ENCODE peak calls at places on chromosomes 3 and 15, in six cellular contexts. One of them, this sample, is unnamed. For H3K4me1, the result is how much of the 10 kb centered on the place peaks cover.

GRCh38 chr3:119891944-119892721 is 110.2 kb downstream of the NR1I2 start:
- DNase-seq in MM.1S: peak
- DNase-seq in keratinocyte: no peak
- DNase-seq in endothelial cell of umbilical vein: peak
- DNase-seq in mammary epithelial cell: peak
- DNase-seq in neural progenitor cell: peak
- DNase-seq in this sample: peak

GRCh38 chr3:154749514-154749913 is 319.5 kb upstream of the GPR149 start:
- DNase-seq in MM.1S: no peak
- DNase-seq in keratinocyte: no peak
- DNase-seq in endothelial cell of umbilical vein: no peak
- DNase-seq in mammary epithelial cell: no peak
- DNase-seq in neural progenitor cell: no peak
- DNase-seq in this sample: no peak

GRCh38 chr15:57382222-57382621 is 5.9 kb downstream of the CGNL1 start:
- DNase-seq in MM.1S: no peak
- DNase-seq in keratinocyte: no peak
- DNase-seq in endothelial cell of umbilical vein: no peak
- DNase-seq in mammary epithelial cell: no peak
- DNase-seq in neural progenitor cell: no peak
- DNase-seq in this sample: no peak

GRCh38 chr3:50138266-50139230 is 16.6 kb upstream of the SEMA3F start:
- DNase-seq in MM.1S: no peak
- DNase-seq in keratinocyte: no peak
- DNase-seq in endothelial cell of umbilical vein: peak
- DNase-seq in mammary epithelial cell: no peak
- DNase-seq in neural progenitor cell: peak
- DNase-seq in this sample: no peak

GRCh38 chr3:137767146-137768020 is 3.3 kb downstream of the SOX14 start:
- DNase-seq in MM.1S: no peak
- DNase-seq in keratinocyte: no peak
- DNase-seq in endothelial cell of umbilical vein: no peak
- DNase-seq in mammary epithelial cell: no peak
- DNase-seq in neural progenitor cell: peak
- DNase-seq in this sample: no peak

GRCh38 chr3:168034152-168034928 is 61.4 kb downstream of the GOLIM4 start:
- DNase-seq in MM.1S: no peak
- DNase-seq in keratinocyte: no peak
- DNase-seq in endothelial cell of umbilical vein: no peak
- DNase-seq in mammary epithelial cell: peak
- DNase-seq in neural progenitor cell: no peak
- DNase-seq in this sample: peak

GRCh38 chr15:64249406-64249805 is 86.6 kb upstream of the PPIB start:
- DNase-seq in MM.1S: no peak
- DNase-seq in keratinocyte: no peak
- DNase-seq in endothelial cell of umbilical vein: no peak
- DNase-seq in mammary epithelial cell: peak
- DNase-seq in neural progenitor cell: no peak
- DNase-seq in this sample: peak

GRCh38 chr3:185778069-185778468 is 46.8 kb downstream of the IGF2BP2 start:
- DNase-seq in MM.1S: no peak
- DNase-seq in keratinocyte: no peak
- DNase-seq in endothelial cell of umbilical vein: no peak
- DNase-seq in mammary epithelial cell: no peak
- DNase-seq in neural progenitor cell: no peak
- DNase-seq in this sample: no peak

GRCh38 chr3:79326642-79327041 is 441.2 kb downstream of the ROBO1 start:
- DNase-seq in MM.1S: no peak
- DNase-seq in keratinocyte: no peak
- DNase-seq in endothelial cell of umbilical vein: no peak
- DNase-seq in mammary epithelial cell: no peak
- DNase-seq in neural progenitor cell: no peak
- DNase-seq in this sample: peak

GRCh38 chr3:120033594-120033993 is 60.7 kb downstream of the GSK3B start:
- DNase-seq in MM.1S: no peak
- DNase-seq in keratinocyte: no peak
- DNase-seq in endothelial cell of umbilical vein: no peak
- DNase-seq in mammary epithelial cell: no peak
- DNase-seq in neural progenitor cell: no peak
- DNase-seq in this sample: no peak

GRCh38 chr15:44066211-44066827 is 128.8 kb downstream of the FRMD5 start:
- DNase-seq in MM.1S: peak
- DNase-seq in keratinocyte: peak
- DNase-seq in endothelial cell of umbilical vein: peak
- DNase-seq in mammary epithelial cell: peak
- DNase-seq in neural progenitor cell: peak
- DNase-seq in this sample: no peak

GRCh38 chr15:31280037-31280830 is 46.4 kb upstream of the KLF13 start:
- DNase-seq in MM.1S: no peak
- DNase-seq in keratinocyte: no peak
- DNase-seq in endothelial cell of umbilical vein: no peak
- DNase-seq in mammary epithelial cell: peak
- DNase-seq in neural progenitor cell: no peak
- DNase-seq in this sample: no peak

GRCh38 chr3:53547327-53547726 is 52.9 kb downstream of the CACNA1D start:
- DNase-seq in MM.1S: no peak
- DNase-seq in keratinocyte: no peak
- DNase-seq in endothelial cell of umbilical vein: no peak
- DNase-seq in mammary epithelial cell: no peak
- DNase-seq in neural progenitor cell: no peak
- DNase-seq in this sample: no peak

GRCh38 chr15:83053151-83053550 is 13.9 kb downstream of the BTBD1 start:
- DNase-seq in MM.1S: peak
- DNase-seq in keratinocyte: no peak
- DNase-seq in endothelial cell of umbilical vein: peak
- DNase-seq in mammary epithelial cell: peak
- DNase-seq in neural progenitor cell: no peak
- DNase-seq in this sample: peak

GRCh38 chr3:46656778-46657556 is 36.5 kb downstream of the ALS2CL start:
- DNase-seq in MM.1S: no peak
- DNase-seq in keratinocyte: no peak
- DNase-seq in endothelial cell of umbilical vein: no peak
- DNase-seq in mammary epithelial cell: peak
- DNase-seq in neural progenitor cell: no peak
- DNase-seq in this sample: no peak

GRCh38 chr3:50205719-50206276 is 727 bp downstream of the SLC38A3 start:
- DNase-seq in MM.1S: no peak
- DNase-seq in keratinocyte: no peak
- DNase-seq in endothelial cell of umbilical vein: peak
- DNase-seq in mammary epithelial cell: no peak
- DNase-seq in neural progenitor cell: peak
- DNase-seq in this sample: peak

GRCh38 chr3:12993022-12993622 is 80.1 kb downstream of the IQSEC1 start:
- DNase-seq in MM.1S: no peak
- DNase-seq in keratinocyte: no peak
- DNase-seq in endothelial cell of umbilical vein: no peak
- DNase-seq in mammary epithelial cell: no peak
- DNase-seq in neural progenitor cell: peak
- DNase-seq in this sample: no peak

GRCh38 chr3:12994607-12995388 is 78.4 kb downstream of the IQSEC1 start:
- DNase-seq in MM.1S: peak
- DNase-seq in keratinocyte: no peak
- DNase-seq in endothelial cell of umbilical vein: peak
- DNase-seq in mammary epithelial cell: peak
- DNase-seq in neural progenitor cell: peak
- DNase-seq in this sample: peak

GRCh38 chr3:12992629-12993021 is 80.6 kb downstream of the IQSEC1 start:
- DNase-seq in MM.1S: no peak
- DNase-seq in keratinocyte: no peak
- DNase-seq in endothelial cell of umbilical vein: no peak
- DNase-seq in mammary epithelial cell: no peak
- DNase-seq in neural progenitor cell: peak
- DNase-seq in this sample: no peak

GRCh38 chr3:12994357-12994606 is 78.9 kb downstream of the IQSEC1 start:
- DNase-seq in MM.1S: no peak
- DNase-seq in keratinocyte: no peak
- DNase-seq in endothelial cell of umbilical vein: peak
- DNase-seq in mammary epithelial cell: no peak
- DNase-seq in neural progenitor cell: peak
- DNase-seq in this sample: no peak

DNA sequence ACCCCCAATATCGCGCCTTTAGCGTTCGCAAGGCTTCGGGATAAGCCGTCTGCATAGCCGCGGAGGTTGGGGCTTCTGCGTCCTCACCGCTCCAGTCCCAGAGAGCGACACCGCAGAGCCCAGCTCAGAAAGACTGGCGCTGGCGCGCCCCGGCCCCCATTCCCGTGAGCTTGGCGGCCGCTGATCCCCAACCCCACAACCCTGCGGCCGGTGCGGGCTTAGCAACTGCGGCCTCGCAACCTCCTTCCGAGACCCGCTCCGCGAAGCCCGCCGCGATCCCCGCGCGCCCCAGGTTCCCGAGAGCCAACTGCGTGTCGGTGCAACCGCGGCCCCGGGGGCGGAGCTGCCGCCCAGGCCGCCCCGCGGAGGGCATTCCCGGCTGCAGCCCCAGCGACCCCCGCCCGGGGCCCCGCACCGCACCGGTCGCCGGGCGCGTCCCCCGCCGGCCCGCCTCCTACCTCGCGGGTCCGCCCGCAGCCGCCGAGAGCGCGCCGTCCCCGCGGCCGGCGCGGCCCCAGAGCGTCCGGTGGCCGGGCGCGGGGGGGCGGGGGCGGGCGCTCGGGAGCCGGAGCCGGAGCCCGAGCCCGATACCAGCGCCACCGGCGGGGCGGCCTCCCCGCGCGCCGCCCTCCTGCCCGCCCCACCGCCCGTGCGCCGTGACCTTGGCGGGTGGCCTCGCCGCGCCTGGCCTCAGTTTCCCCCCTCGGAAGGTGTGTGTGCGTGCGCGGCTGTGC is 79.4 kb downstream of the IQSEC1 start:
- DNase-seq in MM.1S: no peak
- DNase-seq in keratinocyte: no peak
- DNase-seq in endothelial cell of umbilical vein: peak
- DNase-seq in mammary epithelial cell: no peak
- DNase-seq in neural progenitor cell: peak
- DNase-seq in this sample: no peak
- H3K4me1 ChIP-seq in MM.1S: under half
- H3K4me1 ChIP-seq in keratinocyte: under half
- H3K4me1 ChIP-seq in endothelial cell of umbilical vein: under half
- H3K4me1 ChIP-seq in mammary epithelial cell: under half
- H3K4me1 ChIP-seq in neural progenitor cell: under half
- H3K4me1 ChIP-seq in this sample: under half

DNA sequence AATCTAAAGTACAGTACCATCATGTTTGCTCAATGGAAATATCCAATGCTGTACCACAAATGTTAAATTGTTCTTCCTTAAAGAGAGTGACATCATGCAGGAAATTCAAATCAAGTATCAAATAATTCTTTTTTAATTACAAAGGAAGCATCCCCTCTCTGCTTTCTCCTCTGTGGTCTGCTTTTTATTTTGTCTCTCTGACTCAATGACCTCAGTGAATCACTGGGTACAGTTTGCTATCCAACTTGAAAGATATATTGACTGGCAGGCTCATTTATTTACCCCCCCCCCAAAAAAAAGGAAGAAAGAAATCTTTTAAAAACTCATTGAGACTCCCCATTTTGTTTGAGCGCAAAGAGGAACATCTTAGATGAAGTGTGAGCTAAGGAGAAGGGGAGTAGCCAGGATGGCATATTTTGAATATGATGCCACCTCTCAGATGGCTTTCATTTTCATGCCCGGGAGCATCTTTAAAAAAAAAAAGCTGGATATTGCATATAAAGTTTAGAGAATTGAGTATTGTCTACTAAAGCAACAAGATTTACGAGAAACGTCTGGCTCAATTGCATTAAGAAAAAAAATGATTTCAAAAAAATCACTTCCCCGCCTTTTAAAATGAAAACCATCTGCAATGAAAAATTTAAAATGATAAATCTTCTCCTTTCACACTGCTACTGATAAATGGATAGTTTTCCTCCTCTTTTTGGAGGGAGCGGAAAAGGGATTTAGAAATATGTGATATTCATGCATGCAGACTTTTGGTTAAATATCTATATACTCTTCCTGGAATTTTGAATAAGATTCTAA is 307.1 kb upstream of the DPH6 start:
- DNase-seq in MM.1S: no peak
- DNase-seq in keratinocyte: no peak
- DNase-seq in endothelial cell of umbilical vein: no peak
- DNase-seq in mammary epithelial cell: no peak
- DNase-seq in neural progenitor cell: no peak
- DNase-seq in this sample: no peak
- H2AFZ ChIP-seq in MM.1S: no peak
- H2AFZ ChIP-seq in keratinocyte: no peak
- H2AFZ ChIP-seq in endothelial cell of umbilical vein: no peak
- H2AFZ ChIP-seq in mammary epithelial cell: no peak
- H2AFZ ChIP-seq in neural progenitor cell: no peak
- H2AFZ ChIP-seq in this sample: no peak

DNA sequence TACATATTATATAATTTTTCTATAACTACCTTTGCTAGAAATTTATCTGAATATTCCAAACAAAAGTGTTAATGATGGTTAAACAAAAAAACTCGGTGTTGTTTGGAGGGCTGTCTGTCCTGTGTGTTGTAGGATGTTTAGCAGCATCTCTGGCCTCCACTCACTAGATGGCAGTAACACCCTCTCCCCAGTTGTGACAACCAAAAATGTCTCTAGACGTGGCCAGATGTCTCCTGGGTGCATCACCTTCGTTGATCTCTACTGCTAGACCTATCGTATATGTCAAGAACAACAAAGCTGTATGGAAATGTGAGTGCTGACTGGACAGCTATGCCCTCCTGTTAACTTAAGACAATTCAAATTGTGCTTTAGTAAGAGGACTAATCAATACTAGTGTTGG is 14.1 kb downstream of the ANKRD34C start:
- DNase-seq in MM.1S: peak
- DNase-seq in keratinocyte: no peak
- DNase-seq in endothelial cell of umbilical vein: no peak
- DNase-seq in mammary epithelial cell: no peak
- DNase-seq in neural progenitor cell: no peak
- DNase-seq in this sample: no peak
- TF ChIP-seq CTCF in MM.1S: peak
- TF ChIP-seq CTCF in keratinocyte: peak
- TF ChIP-seq CTCF in endothelial cell of umbilical vein: no peak
- TF ChIP-seq CTCF in mammary epithelial cell: peak
- TF ChIP-seq CTCF in neural progenitor cell: peak
- TF ChIP-seq CTCF in this sample: no peak

GRCh38 chr3:178808748-178809147 is 262.9 kb downstream of the ZMAT3 start:
- DNase-seq in MM.1S: no peak
- DNase-seq in keratinocyte: no peak
- DNase-seq in endothelial cell of umbilical vein: no peak
- DNase-seq in mammary epithelial cell: no peak
- DNase-seq in neural progenitor cell: no peak
- DNase-seq in this sample: no peak
- H3K4me1 ChIP-seq in MM.1S: under half
- H3K4me1 ChIP-seq in keratinocyte: under half
- H3K4me1 ChIP-seq in endothelial cell of umbilical vein: under half
- H3K4me1 ChIP-seq in mammary epithelial cell: under half
- H3K4me1 ChIP-seq in neural progenitor cell: under half
- H3K4me1 ChIP-seq in this sample: under half